ENCODE peak calls at places on chromosome 20, in eight cellular contexts. K is nephron progenitor cell, I is HFF-Myc, G is GM20000, P is uterus, L is gastrocnemius medialis, J is ovary, B is astrocyte of the spinal cord. O is an unnamed sample.

GRCh38 chr20:47349365-47350180 is 6.9 kb downstream of the ZMYND8 start:
- DNase-seq in K (no peak), I (no peak), G (no peak), P (no peak), L (no peak), J (no peak), B (peak), O (no peak)

GRCh38 chr20:6140947-6141346 is 18.1 kb upstream of the FERMT1 start:
- DNase-seq in K (no peak), I (no peak), G (no peak), P (no peak), L (no peak), J (no peak), B (no peak), O (no peak)

GRCh38 chr20:63738687-63739128 is 868 bp upstream of the SLC2A4RG start:
- DNase-seq in K (peak), I (no peak), G (peak), P (peak), L (peak), J (peak), B (peak), O (peak)

GRCh38 chr20:40991181-40991889 is 37.3 kb upstream of the TOP1 start:
- DNase-seq in K (no peak), I (no peak), G (peak), P (no peak), L (peak), J (no peak), B (no peak), O (peak)

GRCh38 chr20:16302818-16303217 is 270.4 kb downstream of the KIF16B start:
- DNase-seq in K (no peak), I (no peak), G (no peak), P (no peak), L (no peak), J (no peak), B (no peak), O (no peak)

GRCh38 chr20:16966276-16966880 is 218.2 kb downstream of the OTOR start:
- DNase-seq in K (no peak), I (no peak), G (no peak), P (no peak), L (no peak), J (no peak), B (no peak), O (no peak)

GRCh38 chr20:1225263-1225728 is 548 bp upstream of the RAD21L1 start:
- DNase-seq in K (no peak), I (no peak), G (no peak), P (no peak), L (no peak), J (no peak), B (no peak), O (no peak)

GRCh38 chr20:46894971-46895905 is 595 bp downstream of the EYA2 start:
- DNase-seq in K (peak), I (no peak), G (no peak), P (no peak), L (no peak), J (no peak), B (peak), O (no peak)

GRCh38 chr20:64169089-64169560 is 4.9 kb downstream of the MYT1 start:
- DNase-seq in K (no peak), I (no peak), G (no peak), P (no peak), L (no peak), J (no peak), B (no peak), O (no peak)

DNA sequence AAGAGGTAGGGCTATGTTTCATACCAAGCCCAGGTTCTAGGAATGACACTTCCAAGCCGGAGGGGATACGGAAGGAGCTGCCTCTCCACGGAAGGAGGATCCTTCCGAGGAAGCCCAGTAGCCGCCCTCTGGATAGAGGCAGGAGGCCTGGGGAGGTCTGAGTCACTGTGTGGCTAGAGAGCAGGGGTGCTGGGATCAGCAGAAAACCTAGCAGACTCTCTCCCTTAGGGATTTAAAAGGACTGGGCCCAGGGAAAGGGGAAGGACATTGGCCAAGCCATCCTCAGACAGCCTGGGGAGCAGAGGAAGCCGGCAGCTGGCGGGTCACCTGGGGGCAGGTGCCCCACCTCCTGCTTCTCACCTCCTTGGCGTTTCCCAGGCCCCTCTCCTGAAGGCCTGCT is 36.6 kb upstream of the NFATC2 start:
- DNase-seq in K (no peak), I (no peak), G (no peak), P (no peak), L (no peak), J (no peak), B (peak), O (no peak)
- TF ChIP-seq CTCF in K (no peak), I (no peak), G (no peak), P (no peak), L (no peak), J (no peak), B (no peak), O (no peak)

GRCh38 chr20:57329608-57330221 is at the start of gene SPO11:
- DNase-seq in K (peak), I (no peak), G (no peak), P (no peak), L (no peak), J (no peak), B (no peak), O (no peak)
- TF ChIP-seq CTCF in K (peak), I (peak), G (no peak), P (no peak), L (no peak), J (no peak), B (peak), O (no peak)

DNA sequence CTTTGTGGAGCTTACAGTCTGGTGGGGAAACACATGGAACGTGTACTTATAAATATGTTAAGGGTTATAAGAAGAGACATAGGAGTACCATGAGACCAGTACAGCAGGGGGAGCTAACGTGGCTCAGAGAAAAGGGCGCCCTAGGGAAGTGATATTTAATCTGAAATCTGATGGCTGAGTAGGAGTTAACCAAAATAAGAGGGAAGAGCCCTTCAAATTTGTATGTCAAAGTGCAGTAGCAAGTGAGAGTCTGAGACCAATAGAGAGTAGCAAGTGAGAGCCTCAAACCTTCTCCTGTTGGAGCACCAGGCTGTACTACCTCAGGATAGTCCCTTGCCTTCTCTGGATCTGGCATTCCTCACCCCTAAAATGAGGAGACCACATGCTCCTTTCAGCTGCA is 6.1 kb upstream of the PKIG start:
- DNase-seq in K (no peak), I (peak), G (peak), P (no peak), L (no peak), J (no peak), B (peak), O (peak)
- TF ChIP-seq CTCF in K (no peak), I (peak), G (peak), P (no peak), L (peak), J (no peak), B (peak), O (peak)

DNA sequence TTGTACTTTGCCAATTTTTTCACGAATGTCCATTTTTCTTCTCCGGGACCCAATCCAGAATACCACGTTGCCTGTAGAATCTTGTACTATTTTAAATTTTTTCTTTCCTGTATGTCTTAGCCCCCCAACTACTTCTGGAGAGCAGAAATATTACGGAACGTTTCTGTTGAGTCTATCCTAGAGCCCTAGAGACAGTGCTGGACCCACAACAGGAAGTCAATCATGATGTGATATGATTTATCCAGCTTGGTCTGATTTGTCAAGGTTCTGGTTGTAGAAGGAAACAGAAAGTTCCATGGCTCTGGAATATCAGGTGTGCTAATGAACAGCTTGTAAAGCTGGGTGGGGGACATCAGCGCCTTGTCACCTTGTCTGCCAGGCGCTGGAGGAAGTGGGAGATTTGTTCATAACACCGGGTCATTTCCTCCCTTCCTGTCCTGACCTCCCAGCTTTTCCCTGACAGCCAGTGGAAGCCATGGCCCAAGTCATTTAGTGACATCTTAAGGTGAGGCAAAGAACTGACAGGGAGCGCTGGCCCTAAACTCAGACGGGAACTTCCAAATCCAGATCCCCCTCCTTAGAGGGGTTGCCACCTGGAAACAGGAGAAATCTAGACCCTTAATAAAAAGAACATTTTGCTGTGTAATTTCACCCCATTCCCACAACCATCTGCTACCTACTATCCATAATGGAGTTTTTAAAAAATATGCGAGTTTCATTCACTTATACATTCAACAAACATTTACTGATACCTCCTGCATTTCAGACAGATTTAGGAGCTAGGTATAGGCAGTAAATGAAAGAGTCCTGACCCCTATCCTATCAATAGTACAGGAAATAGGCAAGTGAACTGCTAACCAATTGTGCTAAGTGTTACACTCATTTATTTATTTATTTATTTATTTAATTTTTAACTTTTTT is 130.5 kb downstream of the ZFP64 start:
- DNase-seq in K (peak), I (no peak), G (no peak), P (no peak), L (no peak), J (no peak), B (peak), O (no peak)
- TF ChIP-seq CTCF in K (peak), I (peak), G (no peak), P (no peak), L (no peak), J (no peak), B (peak), O (no peak)

DNA sequence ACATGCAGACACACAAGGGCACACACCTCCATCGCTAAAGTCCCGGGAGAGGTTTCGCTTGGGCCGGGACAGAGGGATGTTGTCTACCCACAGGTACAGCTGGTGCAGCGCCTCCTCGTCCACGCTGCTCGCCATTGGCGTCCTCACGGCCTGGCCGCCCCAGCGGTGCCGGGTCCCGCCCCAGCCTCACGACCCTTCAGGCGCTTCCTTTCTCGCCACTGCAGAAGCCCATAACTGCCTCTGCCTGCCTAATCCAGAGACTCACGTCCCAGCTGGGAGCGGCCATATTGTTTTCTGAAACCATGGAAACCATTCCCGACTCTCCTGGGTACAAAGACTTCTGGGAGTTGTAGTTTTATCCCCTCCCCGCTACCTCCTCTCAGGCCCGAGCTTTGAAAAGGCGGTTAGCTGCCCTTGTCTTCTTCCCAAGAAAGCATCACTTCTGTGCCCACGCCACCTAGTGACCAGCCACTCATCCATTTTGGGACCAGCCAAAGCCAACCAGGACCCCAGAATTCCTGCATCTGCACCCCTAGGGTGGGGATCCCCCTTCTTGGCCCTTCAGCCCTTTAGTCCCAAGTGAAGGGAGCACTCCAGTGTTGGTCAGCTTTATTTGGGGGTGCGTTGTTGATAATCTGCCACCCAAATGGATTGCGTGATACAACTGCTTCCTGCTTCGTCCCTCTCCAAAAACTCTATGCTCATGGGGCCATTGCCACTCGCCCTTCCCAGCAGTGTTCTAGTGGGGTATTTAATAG is at the start of gene SPEF1:
- DNase-seq in K (peak), I (peak), G (peak), P (peak), L (peak), J (peak), B (peak), O (peak)
- TF ChIP-seq CTCF in K (peak), I (peak), G (peak), P (peak), L (peak), J (peak), B (peak), O (peak)

DNA sequence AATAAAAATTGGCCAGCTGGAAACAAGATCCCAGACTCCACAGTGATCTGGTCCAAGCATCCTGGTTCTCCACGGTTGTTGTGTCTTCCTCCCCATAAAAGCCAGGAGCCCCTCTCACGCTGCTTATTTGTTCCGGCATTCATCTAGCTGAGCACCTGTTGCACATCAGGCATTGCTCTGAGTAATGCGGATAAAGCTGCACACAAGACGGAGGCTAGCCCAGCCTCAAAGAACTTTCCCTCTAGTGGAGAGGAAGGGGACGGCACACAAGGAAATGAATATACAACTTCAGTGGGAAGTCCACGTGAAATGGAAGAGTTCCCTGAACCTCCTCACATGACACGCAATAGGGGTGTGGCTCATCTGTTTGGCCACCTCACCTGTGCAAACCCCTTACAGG is 30.3 kb upstream of the NXT1 start:
- DNase-seq in K (no peak), I (peak), G (no peak), P (no peak), L (no peak), J (no peak), B (no peak), O (no peak)
- TF ChIP-seq CTCF in K (no peak), I (peak), G (no peak), P (no peak), L (no peak), J (no peak), B (peak), O (no peak)

GRCh38 chr20:45436732-45437485 is 21.0 kb downstream of the PIGT start:
- DNase-seq in K (peak), I (peak), G (peak), P (peak), L (peak), J (peak), B (peak), O (peak)
- TF ChIP-seq CTCF in K (peak), I (peak), G (peak), P (peak), L (peak), J (peak), B (peak), O (peak)

GRCh38 chr20:11912664-11913415 is 4.9 kb upstream of the BTBD3 start:
- DNase-seq in K (no peak), I (no peak), G (no peak), P (no peak), L (no peak), J (no peak), B (no peak), O (no peak)
- TF ChIP-seq CTCF in K (no peak), I (no peak), G (no peak), P (no peak), L (no peak), J (no peak), B (no peak), O (no peak)

GRCh38 chr20:45363611-45364492 is 896 bp downstream of the SYS1 start:
- DNase-seq in K (no peak), I (no peak), G (no peak), P (no peak), L (no peak), J (no peak), B (no peak), O (no peak)
- TF ChIP-seq CTCF in K (no peak), I (no peak), G (no peak), P (no peak), L (no peak), J (no peak), B (no peak), O (no peak)

O was measured in GM13976.